ENCODE peak calls at places on chromosomes 4 and X, in four cellular contexts. One of them, this sample, is unnamed.
A peak's percentile ranks its signal among the peaks of the same experiment; 100 is the strongest.

GRCh38 chr4:98092833-98093439 is 50.3 kb downstream of the STPG2 start:
- DNase-seq in mesenchymal stem cell: peak; percentile 12
- DNase-seq in IMR-90: peak; percentile 2
- DNase-seq in mesendoderm: peak; percentile 8
- DNase-seq in this sample: no peak

GRCh38 chrX:18674417-18674787 is 2.5 kb upstream of the RS1 start:
- DNase-seq in mesenchymal stem cell: peak; percentile 3
- DNase-seq in IMR-90: no peak
- DNase-seq in mesendoderm: no peak
- DNase-seq in this sample: peak; percentile 46

GRCh38 chrX:130105226-130105625 is 5.1 kb downstream of the ELF4 start:
- DNase-seq in mesenchymal stem cell: peak; percentile 48
- DNase-seq in IMR-90: no peak
- DNase-seq in mesendoderm: no peak
- DNase-seq in this sample: no peak

GRCh38 chr4:146545102-146545501 is 23.4 kb upstream of the SLC10A7 start:
- DNase-seq in mesenchymal stem cell: peak; percentile 12
- DNase-seq in IMR-90: peak; percentile 29
- DNase-seq in mesendoderm: peak; percentile 62
- DNase-seq in this sample: peak; percentile 44

GRCh38 chr4:86855572-86855971 is 6.4 kb upstream of the SLC10A6 start:
- DNase-seq in mesenchymal stem cell: peak; percentile 71
- DNase-seq in IMR-90: peak; percentile 81
- DNase-seq in mesendoderm: no peak
- DNase-seq in this sample: no peak

GRCh38 chr4:86895692-86896488 is 3.7 kb upstream of the C4orf36 start:
- DNase-seq in mesenchymal stem cell: peak; percentile 78
- DNase-seq in IMR-90: peak; percentile 77
- DNase-seq in mesendoderm: peak; percentile 78
- DNase-seq in this sample: no peak

GRCh38 chr4:124030038-124030638 is 633.5 kb downstream of the SPRY1 start:
- DNase-seq in mesenchymal stem cell: peak; percentile 24
- DNase-seq in IMR-90: no peak
- DNase-seq in mesendoderm: no peak
- DNase-seq in this sample: no peak

GRCh38 chr4:73911746-73912145 is 42.6 kb downstream of the CXCL1 start:
- DNase-seq in mesenchymal stem cell: peak; percentile 64
- DNase-seq in IMR-90: no peak
- DNase-seq in mesendoderm: no peak
- DNase-seq in this sample: no peak

GRCh38 chrX:13693341-13693871 is 4.5 kb downstream of the RAB9A start:
- DNase-seq in mesenchymal stem cell: no peak
- DNase-seq in IMR-90: no peak
- DNase-seq in mesendoderm: peak; percentile 65
- DNase-seq in this sample: no peak

GRCh38 chr4:110854021-110854678 is 231.3 kb upstream of the PITX2 start:
- DNase-seq in mesenchymal stem cell: peak; percentile 93
- DNase-seq in IMR-90: peak; percentile 84
- DNase-seq in mesendoderm: peak; percentile 42
- DNase-seq in this sample: no peak

GRCh38 chrX:76453737-76454406 is 26.4 kb downstream of the MAGEE1 start:
- DNase-seq in mesenchymal stem cell: no peak
- DNase-seq in IMR-90: no peak
- DNase-seq in mesendoderm: peak; percentile 32
- DNase-seq in this sample: peak; percentile 35
- H3K18ac ChIP-seq in mesenchymal stem cell: no peak overlapping the region
- H3K18ac ChIP-seq in IMR-90: no peak overlapping the region
- H3K18ac ChIP-seq in mesendoderm: no peak overlapping the region
- H3K18ac ChIP-seq in this sample: no peak overlapping the region

GRCh38 chr4:7458477-7458876 is 23.7 kb upstream of the PSAPL1 start:
- DNase-seq in mesenchymal stem cell: no peak
- DNase-seq in IMR-90: no peak
- DNase-seq in mesendoderm: no peak
- DNase-seq in this sample: no peak

GRCh38 chr4:7457201-7458065 is 22.7 kb upstream of the PSAPL1 start:
- DNase-seq in mesenchymal stem cell: no peak
- DNase-seq in IMR-90: no peak
- DNase-seq in mesendoderm: no peak
- DNase-seq in this sample: no peak

GRCh38 chr4:7459471-7459870 is 24.7 kb upstream of the PSAPL1 start:
- DNase-seq in mesenchymal stem cell: no peak
- DNase-seq in IMR-90: no peak
- DNase-seq in mesendoderm: no peak
- DNase-seq in this sample: no peak

GRCh38 chr4:7460591-7460990 is 25.9 kb upstream of the PSAPL1 start:
- DNase-seq in mesenchymal stem cell: no peak
- DNase-seq in IMR-90: peak; percentile 7
- DNase-seq in mesendoderm: no peak
- DNase-seq in this sample: no peak

DNA sequence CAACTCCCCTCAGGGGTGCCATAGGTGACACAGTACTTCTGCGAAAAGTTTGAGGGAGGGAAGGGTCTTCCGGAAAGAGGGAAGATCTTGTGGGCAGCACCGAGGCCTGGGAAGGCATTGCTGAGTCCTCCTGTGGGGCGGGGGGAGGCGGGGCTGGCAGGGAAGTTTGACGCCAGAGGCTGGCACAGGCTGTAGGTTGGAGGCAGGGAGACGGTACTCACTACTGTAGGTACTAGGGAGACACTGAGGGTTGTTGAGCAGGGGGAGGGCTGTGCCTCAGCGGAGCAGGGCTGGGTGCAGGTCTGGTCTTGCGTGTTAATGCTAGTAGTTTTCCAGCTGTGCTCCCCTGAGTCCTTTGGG is 23.3 kb upstream of the PSAPL1 start:
- DNase-seq in mesenchymal stem cell: no peak
- DNase-seq in IMR-90: no peak
- DNase-seq in mesendoderm: no peak
- DNase-seq in this sample: no peak
- H3K18ac ChIP-seq in mesenchymal stem cell: no peak overlapping the region
- H3K18ac ChIP-seq in IMR-90: no peak overlapping the region
- H3K18ac ChIP-seq in mesendoderm: no peak overlapping the region
- H3K18ac ChIP-seq in this sample: no peak overlapping the region

DNA sequence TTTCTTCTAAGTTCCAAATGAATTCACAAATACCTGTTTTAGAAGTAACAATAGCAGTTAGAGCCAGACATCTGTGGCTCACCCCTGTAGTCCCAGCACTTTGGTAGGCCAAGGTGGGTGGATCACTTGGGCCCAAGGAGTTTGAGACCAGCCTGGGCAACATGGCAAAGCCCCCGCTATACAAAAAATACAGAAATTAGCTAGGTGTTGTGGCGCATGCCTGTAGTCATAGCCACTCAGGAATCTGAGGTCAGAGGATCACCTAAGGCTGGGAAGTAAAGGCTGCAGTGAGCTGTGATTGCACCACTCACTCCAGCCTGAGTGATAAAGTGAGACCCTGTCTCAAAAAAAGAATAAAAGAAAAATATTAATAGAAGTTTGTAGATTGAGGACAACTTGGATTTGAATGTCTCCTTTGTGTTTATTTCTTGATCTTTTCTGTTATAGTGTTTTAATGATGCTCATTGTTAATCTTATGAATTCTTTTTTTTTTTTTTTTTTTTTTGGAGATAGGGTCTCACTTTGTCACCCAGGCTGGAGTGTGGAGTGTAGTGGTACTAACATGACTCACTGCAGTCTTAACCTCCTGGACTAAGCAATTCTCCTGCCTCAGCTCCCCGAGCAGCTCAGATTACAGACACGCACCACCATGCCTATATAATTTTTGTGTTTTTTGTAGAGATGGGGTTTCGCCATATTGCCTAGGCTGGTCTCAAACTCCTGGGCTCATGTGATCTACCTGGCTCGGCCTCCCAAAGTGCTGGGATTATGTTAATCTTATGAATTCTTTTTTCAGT is 30.7 kb upstream of the RAPGEF2 start:
- DNase-seq in mesenchymal stem cell: no peak
- DNase-seq in IMR-90: peak; percentile 19
- DNase-seq in mesendoderm: no peak
- DNase-seq in this sample: no peak
- H3K18ac ChIP-seq in mesenchymal stem cell: no peak overlapping the region
- H3K18ac ChIP-seq in IMR-90: no peak overlapping the region
- H3K18ac ChIP-seq in mesendoderm: no peak overlapping the region
- H3K18ac ChIP-seq in this sample: peak overlapping the region; percentile 1

GRCh38 chr4:6563935-6564645 is 10.9 kb upstream of the MAN2B2 start:
- DNase-seq in mesenchymal stem cell: no peak
- DNase-seq in IMR-90: no peak
- DNase-seq in mesendoderm: no peak
- DNase-seq in this sample: no peak

GRCh38 chr4:6560416-6561172 is 14.4 kb upstream of the MAN2B2 start:
- DNase-seq in mesenchymal stem cell: no peak
- DNase-seq in IMR-90: peak; percentile 64
- DNase-seq in mesendoderm: no peak
- DNase-seq in this sample: no peak

GRCh38 chr4:6562931-6563901 is 11.8 kb upstream of the MAN2B2 start:
- DNase-seq in mesenchymal stem cell: peak; percentile 7
- DNase-seq in IMR-90: no peak
- DNase-seq in mesendoderm: peak; percentile 44
- DNase-seq in this sample: no peak

GRCh38 chr4:6561173-6561516 is 13.8 kb upstream of the MAN2B2 start:
- DNase-seq in mesenchymal stem cell: no peak
- DNase-seq in IMR-90: no peak
- DNase-seq in mesendoderm: no peak
- DNase-seq in this sample: no peak

DNA sequence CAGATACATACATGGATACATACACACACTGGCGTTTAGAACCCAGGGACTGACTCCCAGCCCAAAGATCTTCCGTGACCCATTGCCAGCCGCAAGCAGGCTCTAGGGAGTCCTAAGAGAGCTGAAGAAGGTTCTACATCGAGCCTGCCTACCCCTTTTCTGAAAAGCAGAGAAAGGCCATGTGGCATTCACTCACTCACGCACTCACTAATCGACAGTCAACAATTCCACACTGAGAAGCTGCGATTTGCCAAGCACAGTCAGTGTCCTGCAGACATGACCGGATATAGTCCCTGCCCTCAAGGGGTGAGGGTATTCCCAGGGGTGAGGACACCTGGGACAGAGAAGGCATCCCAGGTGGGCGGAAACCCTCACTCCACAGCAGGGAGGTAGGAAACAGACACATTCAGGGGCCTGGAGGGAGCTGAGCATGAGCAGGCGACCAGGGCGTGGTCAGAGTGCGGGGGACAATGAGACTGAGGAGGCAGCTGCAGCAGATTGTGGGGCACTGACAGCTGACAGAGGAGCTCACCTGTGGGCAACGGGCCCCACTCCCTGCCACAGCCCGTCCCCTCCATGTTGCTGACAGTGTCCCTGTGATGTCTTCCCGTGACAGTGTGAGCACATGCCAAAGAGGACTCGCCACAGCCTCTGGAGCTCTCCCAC is 13.2 kb upstream of the MAN2B2 start:
- DNase-seq in mesenchymal stem cell: no peak
- DNase-seq in IMR-90: no peak
- DNase-seq in mesendoderm: no peak
- DNase-seq in this sample: no peak
- H3K18ac ChIP-seq in mesenchymal stem cell: no peak overlapping the region
- H3K18ac ChIP-seq in IMR-90: no peak overlapping the region
- H3K18ac ChIP-seq in mesendoderm: no peak overlapping the region
- H3K18ac ChIP-seq in this sample: no peak overlapping the region

DNA sequence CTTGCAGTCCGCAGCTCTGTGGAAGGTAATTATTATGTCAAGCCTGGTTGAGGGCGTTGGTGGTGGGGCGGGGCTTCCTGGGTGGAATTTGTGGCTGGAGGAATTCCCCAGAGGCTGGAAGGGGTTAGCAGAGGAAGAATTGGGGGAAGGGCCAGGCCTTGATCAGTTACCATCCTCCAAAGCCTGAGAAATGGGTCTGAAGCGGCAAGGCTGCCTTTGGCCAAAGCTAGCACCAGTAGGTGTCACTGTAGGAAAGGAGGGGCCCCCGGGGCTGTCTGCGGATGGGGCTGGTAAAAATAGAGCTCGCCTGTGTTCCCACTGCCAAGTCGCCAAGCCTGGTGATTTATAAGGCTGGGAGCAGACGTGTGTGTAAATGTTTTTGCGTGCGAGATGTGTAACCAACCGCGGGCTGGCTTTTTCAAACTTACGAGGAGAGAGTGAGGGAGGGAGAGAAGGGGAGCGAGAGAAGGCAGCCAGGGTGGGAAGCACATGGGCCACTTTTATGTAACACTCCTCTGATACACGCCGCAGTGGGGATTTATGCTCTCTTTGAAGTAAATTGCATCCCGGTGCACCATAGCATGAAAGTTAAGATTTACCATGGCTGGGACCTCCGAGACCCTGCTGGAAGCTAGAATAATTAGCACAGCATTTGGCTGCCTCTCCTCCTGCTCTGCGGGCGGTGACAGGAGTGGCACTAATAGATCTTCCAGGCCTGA is 366.9 kb downstream of the BCOR start:
- DNase-seq in mesenchymal stem cell: peak; percentile 94
- DNase-seq in IMR-90: peak; percentile 88
- DNase-seq in mesendoderm: peak; percentile 94
- DNase-seq in this sample: peak; percentile 92
- H3K18ac ChIP-seq in mesenchymal stem cell: no peak overlapping the region
- H3K18ac ChIP-seq in IMR-90: no peak overlapping the region
- H3K18ac ChIP-seq in mesendoderm: peak overlapping the region; percentile 39
- H3K18ac ChIP-seq in this sample: no peak overlapping the region

DNA sequence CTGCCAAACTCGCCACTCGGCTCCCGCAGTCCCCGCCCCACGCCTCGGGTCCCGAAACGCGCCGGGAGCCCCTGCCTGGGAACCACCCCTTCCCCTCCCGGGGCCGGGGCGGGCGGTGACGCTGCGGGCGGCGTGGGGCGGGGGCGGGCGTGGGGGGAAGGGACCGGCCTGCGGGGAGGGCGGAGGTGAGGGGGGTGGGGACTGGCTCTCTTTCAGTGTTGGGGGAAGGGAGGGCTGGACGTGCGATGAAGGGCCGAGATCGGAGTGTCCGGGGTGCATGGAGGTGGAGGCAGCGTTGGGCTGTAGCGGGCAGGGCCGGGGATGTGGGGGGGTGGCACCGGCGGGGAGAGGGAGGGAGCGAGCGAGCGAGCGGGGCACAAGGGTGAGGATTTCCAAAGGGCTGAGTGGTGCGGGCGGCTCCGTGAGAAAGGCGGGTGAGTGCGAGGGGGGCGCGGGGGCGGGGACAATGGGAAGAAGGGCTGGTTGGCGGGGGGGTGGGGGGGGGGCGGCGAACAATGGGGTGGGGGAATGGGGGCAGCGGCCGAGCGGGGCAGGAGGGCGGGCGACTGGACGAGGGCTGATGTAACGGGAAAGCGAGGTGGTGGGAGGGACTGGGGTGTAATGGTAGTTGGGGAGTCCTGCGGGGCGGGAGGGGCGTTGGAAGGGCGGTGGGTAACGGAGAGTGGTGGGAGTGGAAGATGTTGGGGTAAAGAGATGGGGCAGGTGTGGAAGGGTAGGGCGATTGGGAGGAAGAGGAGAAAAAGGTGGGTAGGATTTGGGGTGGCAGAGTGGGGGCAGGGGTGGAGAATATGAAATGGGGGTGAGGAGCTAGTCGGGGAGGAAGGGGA is 580 bp downstream of the DCUN1D4 start:
- DNase-seq in mesenchymal stem cell: peak; percentile 79
- DNase-seq in IMR-90: peak; percentile 56
- DNase-seq in mesendoderm: peak; percentile 73
- DNase-seq in this sample: no peak
- H3K18ac ChIP-seq in mesenchymal stem cell: peak overlapping the region; percentile 89
- H3K18ac ChIP-seq in IMR-90: peak overlapping the region; percentile 83
- H3K18ac ChIP-seq in mesendoderm: peak overlapping the region; percentile 96
- H3K18ac ChIP-seq in this sample: peak overlapping the region; percentile 37